ENCODE peak calls at places on chromosomes 5 and 9, in nine cellular contexts. B is A549, V is left ventricle myocardium inferior, P is endothelial cell of umbilical vein, O is H9, C is mammary epithelial cell, F is heart left ventricle, W is hepatocyte, Q is colonic mucosa. D is an unnamed sample. For H3K4me1 and H3K9me3, the result is how much of the 10 kb centered on the place peaks cover.

GRCh38 chr9:115385383-115386122 is 267.6 kb upstream of the TNC start:
- DNase-seq in W (no peak), F (no peak), Q (no peak), O (peak), P (no peak), V (no peak), C (no peak), B (no peak), D (no peak)

GRCh38 chr5:33984671-33985124 is at the start of gene SLC45A2:
- DNase-seq in P (no peak), W (peak), B (no peak), V (no peak), C (no peak), Q (no peak), F (no peak), O (no peak), D (no peak)

GRCh38 chr5:39580702-39581498 is 156.1 kb upstream of the DAB2 start:
- DNase-seq in W (no peak), V (no peak), C (no peak), B (no peak), F (no peak), P (peak), Q (no peak), O (no peak), D (no peak)

GRCh38 chr5:139443766-139444473 is 4.6 kb upstream of the DNAJC18 start:
- DNase-seq in F (no peak), V (no peak), W (no peak), P (peak), O (no peak), B (no peak), Q (no peak), C (peak), D (no peak)

GRCh38 chr5:171863928-171864327 is 78.3 kb downstream of the SMIM23 start:
- DNase-seq in W (no peak), B (no peak), P (no peak), O (no peak), C (peak), F (no peak), Q (no peak), V (no peak), D (no peak)

GRCh38 chr5:151688406-151688805 is 1.7 kb upstream of the SPARC start:
- DNase-seq in C (no peak), O (no peak), Q (no peak), F (no peak), B (no peak), P (no peak), W (no peak), V (no peak), D (no peak)

GRCh38 chr5:79961731-79962579 is 29.1 kb downstream of the MTX3 start:
- DNase-seq in Q (no peak), O (no peak), C (no peak), W (no peak), V (no peak), B (no peak), F (no peak), P (no peak), D (no peak)

GRCh38 chr5:107542428-107542827 is 128.3 kb downstream of the EFNA5 start:
- DNase-seq in F (peak), P (peak), V (peak), W (peak), O (no peak), Q (peak), C (peak), B (peak), D (peak)

GRCh38 chr5:122156724-122157325 is 27.5 kb downstream of the ZNF474 start:
- DNase-seq in C (peak), B (peak), V (no peak), Q (no peak), P (peak), O (no peak), W (peak), F (no peak), D (no peak)

GRCh38 chr9:81671880-81672280 is 17.5 kb downstream of the TLE1 start:
- DNase-seq in V (peak), W (peak), O (no peak), C (no peak), Q (peak), F (peak), B (no peak), P (peak), D (peak)

GRCh38 chr9:132760057-132760456 is 89.8 kb downstream of the GTF3C4 start:
- DNase-seq in Q (no peak), P (no peak), V (no peak), W (no peak), F (no peak), C (no peak), B (no peak), O (no peak), D (no peak)

GRCh38 chr5:68460147-68460760 is 244.7 kb downstream of the PIK3R1 start:
- DNase-seq in O (no peak), B (peak), C (peak), Q (peak), F (no peak), V (no peak), W (peak), P (peak), D (no peak)

GRCh38 chr5:80369521-80369920 is 38.3 kb upstream of the ZFYVE16 start:
- DNase-seq in F (no peak), B (no peak), V (no peak), Q (no peak), C (no peak), O (no peak), P (no peak), W (no peak), D (no peak)

GRCh38 chr9:113654605-113655193 is 191.2 kb downstream of the RGS3 start:
- DNase-seq in W (no peak), V (peak), O (no peak), B (no peak), F (peak), Q (no peak), C (no peak), P (peak), D (peak)

GRCh38 chr5:180785151-180785781 is 17.3 kb downstream of the MGAT1 start:
- DNase-seq in B (no peak), C (no peak), Q (peak), W (no peak), P (peak), F (peak), O (no peak), V (no peak), D (no peak)

GRCh38 chr5:31186672-31187267 is 6.7 kb upstream of the CDH6 start:
- DNase-seq in F (no peak), O (no peak), V (no peak), Q (no peak), C (peak), W (peak), P (peak), B (peak), D (no peak)

GRCh38 chr9:116337015-116337414 is 183.4 kb downstream of the PAPPA start:
- DNase-seq in B (no peak), F (no peak), Q (no peak), P (no peak), V (no peak), W (peak), C (peak), O (no peak), D (no peak)

GRCh38 chr9:34204011-34204635 is 25.3 kb downstream of the UBAP1 start:
- DNase-seq in V (no peak), P (no peak), W (no peak), O (no peak), C (no peak), Q (no peak), F (no peak), B (peak), D (no peak)

GRCh38 chr9:34200092-34200491 is 21.2 kb downstream of the UBAP1 start:
- DNase-seq in O (no peak), Q (no peak), B (no peak), P (no peak), V (no peak), W (no peak), F (no peak), C (no peak), D (no peak)

GRCh38 chr9:34206561-34206960 is 27.7 kb downstream of the UBAP1 start:
- DNase-seq in Q (no peak), O (no peak), B (no peak), V (no peak), P (no peak), F (no peak), C (no peak), W (no peak), D (no peak)

GRCh38 chr9:34197756-34198711 is 19.2 kb downstream of the UBAP1 start:
- DNase-seq in O (peak), W (no peak), C (peak), F (peak), P (no peak), Q (no peak), V (no peak), B (peak), D (no peak)

GRCh38 chr9:34203275-34204010 is 24.6 kb downstream of the UBAP1 start:
- DNase-seq in C (no peak), O (no peak), F (no peak), B (no peak), V (no peak), Q (no peak), W (no peak), P (no peak), D (no peak)
- H3K27ac ChIP-seq in C (no peak), O (no peak), F (no peak), B (peak), V (peak), Q (no peak), W (no peak), P (no peak), D (no peak)

GRCh38 chr5:154761062-154761740 is 6.0 kb downstream of the LARP1 start:
- DNase-seq in B (no peak), Q (peak), V (no peak), P (no peak), F (no peak), W (no peak), O (no peak), C (no peak), D (no peak)
- H3K4me1 ChIP-seq in B (half or more), Q (under half), V (half or more), P (under half), F (half or more), W (under half), O (under half), C (under half), D (under half)

GRCh38 chr9:122719218-122719617 is 4.6 kb upstream of the OR1L4 start:
- DNase-seq in W (no peak), B (no peak), Q (no peak), C (no peak), F (no peak), V (no peak), O (no peak), P (no peak), D (no peak)

GRCh38 chr9:122718038-122718437 is 5.8 kb upstream of the OR1L4 start:
- DNase-seq in B (no peak), W (no peak), F (no peak), C (no peak), V (no peak), P (no peak), O (no peak), Q (no peak), D (no peak)

GRCh38 chr9:122723690-122724089 is at the start of gene OR1L4:
- DNase-seq in C (no peak), W (no peak), P (no peak), V (no peak), F (no peak), B (no peak), Q (no peak), O (no peak), D (no peak)
- H3K9me3 ChIP-seq in C (under half), W (under half), P (under half), V (half or more), F (half or more), B (under half), Q (under half), O (half or more), D (under half)

GRCh38 chr9:37198831-37199230 is 78.5 kb downstream of the ZCCHC7 start:
- DNase-seq in O (no peak), V (no peak), P (no peak), Q (no peak), F (no peak), W (no peak), C (no peak), B (no peak), D (no peak)

GRCh38 chr9:37197158-37198033 is 77.0 kb downstream of the ZCCHC7 start:
- DNase-seq in P (peak), B (no peak), F (no peak), O (no peak), C (peak), Q (no peak), V (no peak), W (peak), D (no peak)

GRCh38 chr9:37201581-37201980 is 81.2 kb downstream of the ZCCHC7 start:
- DNase-seq in Q (no peak), F (no peak), V (no peak), B (no peak), C (no peak), P (no peak), W (no peak), O (no peak), D (no peak)

GRCh38 chr9:37200572-37201005 is 80.2 kb downstream of the ZCCHC7 start:
- DNase-seq in W (no peak), C (peak), B (no peak), V (no peak), F (no peak), O (no peak), Q (no peak), P (peak), D (no peak)

GRCh38 chr9:37198034-37198718 is 77.8 kb downstream of the ZCCHC7 start:
- DNase-seq in Q (no peak), W (no peak), B (no peak), V (no peak), C (no peak), F (no peak), O (no peak), P (no peak), D (no peak)
- H3K27ac ChIP-seq in Q (no peak), W (no peak), B (no peak), V (no peak), C (peak), F (no peak), O (no peak), P (no peak), D (no peak)

GRCh38 chr5:178120661-178121357 is 7.5 kb downstream of the N4BP3 start:
- DNase-seq in O (peak), F (peak), V (peak), C (no peak), W (peak), B (peak), P (peak), Q (peak), D (peak)
- H3K4me1 ChIP-seq in O (under half), F (half or more), V (half or more), C (under half), W (under half), B (under half), P (under half), Q (under half), D (under half)